ENCODE peak calls at places on chromosomes 5 and 9, in four cellular contexts. One of them, this sample, is unnamed.

GRCh38 chr5:71719092-71719964 is at the start of gene CARTPT:
- DNase-seq in stomach: no peak
- DNase-seq in HCT116: no peak
- DNase-seq in HepG2: no peak
- DNase-seq in this sample: no peak

GRCh38 chr5:1874820-1875219 is 7.9 kb downstream of the IRX4 start:
- DNase-seq in stomach: no peak
- DNase-seq in HCT116: no peak
- DNase-seq in HepG2: no peak
- DNase-seq in this sample: no peak

GRCh38 chr9:127214421-127215265 is 49.9 kb upstream of the GARNL3 start:
- DNase-seq in stomach: peak; percentile 79
- DNase-seq in HCT116: peak; percentile 48
- DNase-seq in HepG2: peak; percentile 69
- DNase-seq in this sample: peak; percentile 81

GRCh38 chr9:13485068-13485596 is 205.6 kb upstream of the MPDZ start:
- DNase-seq in stomach: no peak
- DNase-seq in HCT116: no peak
- DNase-seq in HepG2: no peak
- DNase-seq in this sample: no peak

GRCh38 chr5:110356687-110357086 is 369.8 kb downstream of the TMEM232 start:
- DNase-seq in stomach: no peak
- DNase-seq in HCT116: no peak
- DNase-seq in HepG2: no peak
- DNase-seq in this sample: no peak

GRCh38 chr9:132350861-132351315 is 3.9 kb downstream of the SETX start:
- DNase-seq in stomach: no peak
- DNase-seq in HCT116: no peak
- DNase-seq in HepG2: no peak
- DNase-seq in this sample: no peak

GRCh38 chr5:57989378-57989777 is 470.5 kb downstream of the PLK2 start:
- DNase-seq in stomach: no peak
- DNase-seq in HCT116: no peak
- DNase-seq in HepG2: no peak
- DNase-seq in this sample: no peak

GRCh38 chr5:109743770-109744212 is 54.1 kb downstream of the MAN2A1 start:
- DNase-seq in stomach: no peak
- DNase-seq in HCT116: no peak
- DNase-seq in HepG2: peak; percentile 6
- DNase-seq in this sample: no peak

GRCh38 chr9:133225171-133226011 is 16.3 kb upstream of the OBP2B start:
- DNase-seq in stomach: peak; percentile 18
- DNase-seq in HCT116: no peak
- DNase-seq in HepG2: no peak
- DNase-seq in this sample: peak; percentile 59

GRCh38 chr5:32601623-32602295 is 16.4 kb downstream of the SUB1 start:
- DNase-seq in stomach: no peak
- DNase-seq in HCT116: no peak
- DNase-seq in HepG2: no peak
- DNase-seq in this sample: no peak

GRCh38 chr5:32600057-32600622 is 14.8 kb downstream of the SUB1 start:
- DNase-seq in stomach: no peak
- DNase-seq in HCT116: no peak
- DNase-seq in HepG2: no peak
- DNase-seq in this sample: no peak

GRCh38 chr5:32604800-32605765 is 19.7 kb downstream of the SUB1 start:
- DNase-seq in stomach: no peak
- DNase-seq in HCT116: no peak
- DNase-seq in HepG2: no peak
- DNase-seq in this sample: no peak

GRCh38 chr5:32605766-32606152 is 20.4 kb downstream of the SUB1 start:
- DNase-seq in stomach: no peak
- DNase-seq in HCT116: no peak
- DNase-seq in HepG2: no peak
- DNase-seq in this sample: no peak
- TF ChIP-seq POLR2A in stomach: no peak
- TF ChIP-seq POLR2A in HCT116: no peak
- TF ChIP-seq POLR2A in HepG2: no peak
- TF ChIP-seq POLR2A in this sample: no peak

DNA sequence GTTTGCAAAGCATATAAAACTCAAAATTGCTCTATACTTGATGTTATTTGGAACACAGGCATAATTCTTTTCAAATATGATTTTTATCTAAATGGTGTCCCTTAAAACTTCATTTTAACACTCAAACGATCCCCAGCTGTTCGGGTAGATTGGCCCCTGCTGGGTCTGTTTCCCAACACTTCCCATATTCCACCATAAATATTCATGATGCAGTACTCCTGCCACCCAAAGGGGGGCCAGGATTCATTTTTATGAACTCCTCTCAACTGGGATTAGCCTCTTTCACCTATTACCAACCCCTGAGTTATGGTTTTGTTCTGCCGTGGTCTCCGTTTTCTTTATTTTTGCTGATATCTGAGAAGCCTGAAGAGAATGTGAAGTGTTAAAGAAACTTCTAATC is 383.9 kb downstream of the DMRT2 start:
- DNase-seq in stomach: no peak
- DNase-seq in HCT116: no peak
- DNase-seq in HepG2: no peak
- DNase-seq in this sample: no peak
- TF ChIP-seq CTCF in stomach: no peak
- TF ChIP-seq CTCF in HCT116: no peak
- TF ChIP-seq CTCF in HepG2: no peak
- TF ChIP-seq CTCF in this sample: no peak

GRCh38 chr5:134502259-134502658 is 23.2 kb upstream of the JADE2 start:
- DNase-seq in stomach: no peak
- DNase-seq in HCT116: no peak
- DNase-seq in HepG2: no peak
- DNase-seq in this sample: no peak

GRCh38 chr5:134504629-134505300 is 20.7 kb upstream of the JADE2 start:
- DNase-seq in stomach: peak; percentile 21
- DNase-seq in HCT116: no peak
- DNase-seq in HepG2: no peak
- DNase-seq in this sample: no peak

GRCh38 chr5:134500699-134501430 is 24.6 kb upstream of the JADE2 start:
- DNase-seq in stomach: no peak
- DNase-seq in HCT116: no peak
- DNase-seq in HepG2: no peak
- DNase-seq in this sample: peak; percentile 29

GRCh38 chr5:134503937-134504437 is 21.5 kb upstream of the JADE2 start:
- DNase-seq in stomach: no peak
- DNase-seq in HCT116: no peak
- DNase-seq in HepG2: peak; percentile 15
- DNase-seq in this sample: no peak

DNA sequence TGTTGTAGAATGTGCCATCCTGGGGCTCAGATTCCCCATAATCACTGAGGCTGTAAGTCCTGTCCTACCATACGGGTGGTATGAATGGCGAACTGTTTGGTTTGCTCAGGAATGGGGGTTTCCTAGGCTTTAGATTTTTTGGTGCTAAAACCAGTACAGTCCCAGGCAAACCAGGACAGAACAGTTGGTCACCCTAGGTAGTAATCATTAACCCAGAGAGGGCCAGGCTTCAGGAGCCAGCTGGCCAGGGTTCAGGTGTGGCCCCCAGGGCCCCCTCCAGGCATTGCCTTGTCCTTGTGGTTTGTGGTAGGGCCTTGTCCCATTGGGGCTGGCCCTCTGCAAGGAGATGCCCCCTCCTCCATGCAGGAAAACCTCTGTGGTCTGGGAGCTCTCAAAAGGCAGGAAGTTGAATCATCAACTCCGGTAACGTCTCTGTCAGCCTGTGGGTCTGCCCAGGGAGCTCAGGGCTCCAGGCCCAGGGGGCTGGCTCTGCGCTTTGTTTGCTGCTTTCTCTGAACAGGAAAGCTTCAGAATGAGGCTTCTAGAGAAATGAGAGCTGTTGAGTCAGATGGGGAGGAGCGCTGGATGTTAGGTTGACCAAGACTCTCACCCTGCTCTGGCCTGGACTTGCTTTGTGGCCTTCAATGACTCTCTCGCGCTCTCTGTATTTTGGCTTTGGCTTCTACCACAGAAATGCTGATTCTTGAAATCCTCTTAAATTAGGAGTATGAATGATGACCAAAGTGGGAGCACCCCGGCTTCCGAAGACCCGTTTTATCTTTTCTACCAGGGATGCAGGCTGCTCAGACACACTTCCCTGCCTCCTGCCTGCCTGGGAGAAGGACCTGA is 22.2 kb upstream of the JADE2 start:
- DNase-seq in stomach: peak; percentile 56
- DNase-seq in HCT116: peak; percentile 77
- DNase-seq in HepG2: peak; percentile 93
- DNase-seq in this sample: peak; percentile 80
- TF ChIP-seq POLR2AphosphoS5 in stomach: peak; percentile 26
- TF ChIP-seq POLR2AphosphoS5 in HCT116: peak; percentile 85
- TF ChIP-seq POLR2AphosphoS5 in HepG2: peak; percentile 84
- TF ChIP-seq POLR2AphosphoS5 in this sample: peak; percentile 59

GRCh38 chr5:179793470-179794139 is at the start of gene LTC4S:
- DNase-seq in stomach: peak; percentile 71
- DNase-seq in HCT116: no peak
- DNase-seq in HepG2: no peak
- DNase-seq in this sample: peak; percentile 93
- TF ChIP-seq POLR2A in stomach: no peak
- TF ChIP-seq POLR2A in HCT116: no peak
- TF ChIP-seq POLR2A in HepG2: no peak
- TF ChIP-seq POLR2A in this sample: no peak

GRCh38 chr5:31819926-31820516 is 181.1 kb downstream of the PDZD2 start:
- DNase-seq in stomach: no peak
- DNase-seq in HCT116: no peak
- DNase-seq in HepG2: no peak
- DNase-seq in this sample: no peak

GRCh38 chr5:31824886-31825774 is 186.2 kb downstream of the PDZD2 start:
- DNase-seq in stomach: peak; percentile 50
- DNase-seq in HCT116: peak; percentile 61
- DNase-seq in HepG2: peak; percentile 41
- DNase-seq in this sample: no peak

GRCh38 chr5:31827862-31828261 is 188.9 kb downstream of the PDZD2 start:
- DNase-seq in stomach: no peak
- DNase-seq in HCT116: no peak
- DNase-seq in HepG2: no peak
- DNase-seq in this sample: no peak

GRCh38 chr5:31825775-31826068 is 186.8 kb downstream of the PDZD2 start:
- DNase-seq in stomach: no peak
- DNase-seq in HCT116: no peak
- DNase-seq in HepG2: no peak
- DNase-seq in this sample: no peak

DNA sequence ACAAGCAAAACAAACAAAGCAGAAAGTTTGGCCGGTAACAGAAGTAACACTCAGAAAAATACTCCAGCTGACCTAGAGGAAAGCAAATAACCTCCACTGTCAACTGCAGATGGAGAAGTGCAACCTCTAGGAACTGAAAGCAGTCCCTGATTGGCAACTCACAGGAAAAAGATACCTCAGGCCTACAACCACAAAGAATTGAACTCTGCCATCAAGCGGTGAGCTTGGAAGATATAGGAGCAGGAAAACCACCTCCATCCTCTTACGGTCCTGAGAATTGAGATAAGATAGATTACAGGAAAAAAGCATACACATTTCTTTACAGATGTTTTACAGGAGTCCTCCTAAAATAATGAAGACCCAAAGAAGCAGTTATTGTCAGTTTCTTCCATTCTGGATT is 184.5 kb downstream of the PDZD2 start:
- DNase-seq in stomach: no peak
- DNase-seq in HCT116: no peak
- DNase-seq in HepG2: no peak
- DNase-seq in this sample: no peak
- TF ChIP-seq CTCF in stomach: no peak
- TF ChIP-seq CTCF in HCT116: no peak
- TF ChIP-seq CTCF in HepG2: no peak
- TF ChIP-seq CTCF in this sample: no peak

GRCh38 chr9:68482548-68482947 is 58.1 kb downstream of the TMEM252 start:
- DNase-seq in stomach: no peak
- DNase-seq in HCT116: no peak
- DNase-seq in HepG2: no peak
- DNase-seq in this sample: no peak

GRCh38 chr9:68476889-68477288 is 63.8 kb downstream of the TMEM252 start:
- DNase-seq in stomach: no peak
- DNase-seq in HCT116: no peak
- DNase-seq in HepG2: no peak
- DNase-seq in this sample: no peak

DNA sequence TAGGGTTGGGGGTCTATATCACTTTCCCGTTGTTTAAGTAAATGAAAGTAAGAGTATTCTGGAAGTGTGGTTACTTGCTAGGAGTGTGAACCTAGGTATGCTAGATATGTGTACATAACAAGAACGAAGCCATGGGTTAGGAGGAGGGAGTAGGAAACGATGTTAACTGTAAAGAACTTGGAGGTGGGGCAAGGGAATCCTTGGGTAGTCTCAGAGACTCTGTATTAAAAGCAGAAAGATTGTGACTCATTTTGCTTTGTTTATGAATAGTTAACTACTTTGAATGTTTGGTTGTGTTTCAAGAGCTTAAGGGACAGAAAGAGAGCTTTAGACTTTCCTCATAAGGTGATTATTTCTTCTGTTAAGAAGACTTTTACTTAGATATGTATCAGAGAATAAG is 59.9 kb downstream of the TMEM252 start:
- DNase-seq in stomach: no peak
- DNase-seq in HCT116: no peak
- DNase-seq in HepG2: no peak
- DNase-seq in this sample: no peak
- TF ChIP-seq POLR2AphosphoS5 in stomach: no peak
- TF ChIP-seq POLR2AphosphoS5 in HCT116: no peak
- TF ChIP-seq POLR2AphosphoS5 in HepG2: no peak
- TF ChIP-seq POLR2AphosphoS5 in this sample: no peak

GRCh38 chr9:16773116-16773515 is 97.4 kb downstream of the BNC2 start:
- DNase-seq in stomach: no peak
- DNase-seq in HCT116: no peak
- DNase-seq in HepG2: no peak
- DNase-seq in this sample: no peak
- TF ChIP-seq POLR2A in stomach: no peak
- TF ChIP-seq POLR2A in HCT116: no peak
- TF ChIP-seq POLR2A in HepG2: no peak
- TF ChIP-seq POLR2A in this sample: no peak

GRCh38 chr9:93303806-93304573 is 120.1 kb downstream of the WNK2 start:
- DNase-seq in stomach: peak; percentile 22
- DNase-seq in HCT116: no peak
- DNase-seq in HepG2: no peak
- DNase-seq in this sample: peak; percentile 56

GRCh38 chr9:93303258-93303771 is 119.4 kb downstream of the WNK2 start:
- DNase-seq in stomach: no peak
- DNase-seq in HCT116: no peak
- DNase-seq in HepG2: no peak
- DNase-seq in this sample: peak; percentile 57

GRCh38 chr9:93306081-93306480 is 122.1 kb downstream of the WNK2 start:
- DNase-seq in stomach: peak; percentile 16
- DNase-seq in HCT116: no peak
- DNase-seq in HepG2: no peak
- DNase-seq in this sample: peak; percentile 36

GRCh38 chr9:93305497-93306020 is 121.6 kb downstream of the WNK2 start:
- DNase-seq in stomach: peak; percentile 24
- DNase-seq in HCT116: no peak
- DNase-seq in HepG2: no peak
- DNase-seq in this sample: peak; percentile 72

GRCh38 chr9:93304574-93305496 is 120.9 kb downstream of the WNK2 start:
- DNase-seq in stomach: peak; percentile 65
- DNase-seq in HCT116: no peak
- DNase-seq in HepG2: peak; percentile 72
- DNase-seq in this sample: peak; percentile 70
- TF ChIP-seq CTCF in stomach: no peak
- TF ChIP-seq CTCF in HCT116: peak; percentile 72
- TF ChIP-seq CTCF in HepG2: peak; percentile 88
- TF ChIP-seq CTCF in this sample: peak; percentile 9

GRCh38 chr5:151081426-151082273 is 816 bp upstream of the TNIP1 start:
- DNase-seq in stomach: no peak
- DNase-seq in HCT116: no peak
- DNase-seq in HepG2: peak; percentile 65
- DNase-seq in this sample: peak; percentile 72
- TF ChIP-seq POLR2AphosphoS5 in stomach: no peak
- TF ChIP-seq POLR2AphosphoS5 in HCT116: no peak
- TF ChIP-seq POLR2AphosphoS5 in HepG2: peak; percentile 24
- TF ChIP-seq POLR2AphosphoS5 in this sample: no peak

This sample was measured in spleen.